ENCODE peak calls at places on chromosomes 2 and 18, in four cellular contexts. U, Q, Y and F are unnamed samples.

GRCh38 chr18:48724939-48725338 is 186.1 kb downstream of the CTIF start:
- DNase-seq in U (no peak), Q (no peak), Y (no peak), F (no peak)

GRCh38 chr2:189204322-189204941 is 24.9 kb upstream of the COL5A2 start:
- DNase-seq in U (peak), Q (peak), Y (no peak), F (peak)

GRCh38 chr2:204871246-204871953 is 326.1 kb downstream of the PARD3B start:
- DNase-seq in U (peak), Q (peak), Y (no peak), F (peak)

GRCh38 chr2:178530625-178531142 is 50.4 kb downstream of the PLEKHA3 start:
- DNase-seq in U (no peak), Q (no peak), Y (no peak), F (peak)

GRCh38 chr2:240319221-240319854 is 116.1 kb upstream of the GPC1 start:
- DNase-seq in U (peak), Q (no peak), Y (no peak), F (no peak)

GRCh38 chr18:2906522-2907458 is 60.0 kb downstream of the EMILIN2 start:
- DNase-seq in U (no peak), Q (no peak), Y (peak), F (no peak)

GRCh38 chr2:176166260-176166659 is 9.2 kb downstream of the HOXD3 start:
- DNase-seq in U (no peak), Q (no peak), Y (no peak), F (no peak)

GRCh38 chr18:77433076-77433475 is 183.4 kb downstream of the GALR1 start:
- DNase-seq in U (no peak), Q (no peak), Y (no peak), F (no peak)

GRCh38 chr18:10477863-10478260 is 23.4 kb downstream of the APCDD1 start:
- DNase-seq in U (no peak), Q (no peak), Y (no peak), F (no peak)

GRCh38 chr2:129930451-129930850 is 49.0 kb upstream of the RAB6C start:
- DNase-seq in U (no peak), Q (no peak), Y (no peak), F (no peak)

GRCh38 chr2:218010116-218010837 is 7.5 kb upstream of the TNS1 start:
- DNase-seq in U (peak), Q (peak), Y (peak), F (peak)

GRCh38 chr2:109242654-109243331 is 113.8 kb downstream of the SH3RF3 start:
- DNase-seq in U (peak), Q (peak), Y (peak), F (peak)

GRCh38 chr18:44731160-44731865 is 50.6 kb downstream of the SETBP1 start:
- DNase-seq in U (no peak), Q (no peak), Y (no peak), F (no peak)

GRCh38 chr2:142030735-142031134 is 100.1 kb downstream of the LRP1B start:
- DNase-seq in U (no peak), Q (no peak), Y (no peak), F (no peak)

GRCh38 chr2:86393521-86394490 is 47.4 kb upstream of the KDM3A start:
- DNase-seq in U (peak), Q (no peak), Y (peak), F (peak)

GRCh38 chr2:150520887-150521664 is 33.6 kb upstream of the RND3 start:
- DNase-seq in U (peak), Q (peak), Y (no peak), F (peak)

GRCh38 chr18:11987527-11987926 is 6.2 kb downstream of the IMPA2 start:
- DNase-seq in U (peak), Q (no peak), Y (no peak), F (no peak)

GRCh38 chr18:47595816-47596501 is 334.5 kb downstream of the SMAD2 start:
- DNase-seq in U (no peak), Q (no peak), Y (peak), F (peak)

GRCh38 chr2:144071461-144071860 is 448.5 kb downstream of the ZEB2 start:
- DNase-seq in U (peak), Q (peak), Y (no peak), F (peak)
- TF ChIP-seq CTCF in U (peak), Q (peak), Y (no peak), F (peak)

DNA sequence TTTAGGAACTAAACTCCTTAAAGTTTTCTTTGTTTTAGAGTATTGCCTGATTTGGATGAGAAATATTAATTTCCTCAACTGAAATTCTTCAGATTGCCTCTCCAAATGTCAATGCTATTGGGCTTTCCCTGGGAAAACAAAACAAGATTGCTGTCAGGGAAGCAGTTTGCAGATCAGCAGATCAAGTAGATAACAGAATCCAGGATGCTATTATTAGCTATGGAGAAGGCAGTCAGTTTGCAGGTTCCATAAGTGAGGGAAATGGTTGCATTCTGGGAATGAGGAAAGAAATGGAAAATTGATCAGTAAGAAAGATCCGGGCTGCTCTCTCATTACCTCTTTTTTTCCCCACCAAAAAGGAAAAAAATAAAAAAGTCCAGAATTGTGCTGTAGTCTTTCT is 11.0 kb downstream of the LINC00305 start:
- DNase-seq in U (no peak), Q (no peak), Y (no peak), F (no peak)
- TF ChIP-seq CTCF in U (no peak), Q (no peak), Y (no peak), F (no peak)

GRCh38 chr2:201680743-201681142 is 17.7 kb downstream of the MPP4 start:
- DNase-seq in U (no peak), Q (no peak), Y (no peak), F (peak)
- TF ChIP-seq CTCF in U (peak), Q (peak), Y (no peak), F (peak)

GRCh38 chr2:20651731-20652099 is 817 bp upstream of the HS1BP3 start:
- DNase-seq in U (no peak), Q (no peak), Y (no peak), F (no peak)

GRCh38 chr2:20653695-20654306 is 2.9 kb upstream of the HS1BP3 start:
- DNase-seq in U (no peak), Q (no peak), Y (no peak), F (no peak)

GRCh38 chr2:20652673-20653575 is 2.0 kb upstream of the HS1BP3 start:
- DNase-seq in U (no peak), Q (no peak), Y (no peak), F (no peak)

GRCh38 chr2:20650880-20651730 is at the start of gene HS1BP3:
- DNase-seq in U (peak), Q (peak), Y (peak), F (peak)

GRCh38 chr2:20652141-20652540 is 1.2 kb upstream of the HS1BP3 start:
- DNase-seq in U (no peak), Q (no peak), Y (no peak), F (no peak)
- TF ChIP-seq CTCF in U (no peak), Q (no peak), Y (no peak), F (no peak)

GRCh38 chr2:171491292-171491691 is 31.0 kb upstream of the CYBRD1 start:
- DNase-seq in U (peak), Q (no peak), Y (no peak), F (no peak)
- TF ChIP-seq CTCF in U (no peak), Q (no peak), Y (no peak), F (no peak)

GRCh38 chr2:40230717-40231300 is 221.1 kb downstream of the SLC8A1 start:
- DNase-seq in U (peak), Q (no peak), Y (no peak), F (peak)
- TF ChIP-seq CTCF in U (no peak), Q (no peak), Y (no peak), F (peak)

DNA sequence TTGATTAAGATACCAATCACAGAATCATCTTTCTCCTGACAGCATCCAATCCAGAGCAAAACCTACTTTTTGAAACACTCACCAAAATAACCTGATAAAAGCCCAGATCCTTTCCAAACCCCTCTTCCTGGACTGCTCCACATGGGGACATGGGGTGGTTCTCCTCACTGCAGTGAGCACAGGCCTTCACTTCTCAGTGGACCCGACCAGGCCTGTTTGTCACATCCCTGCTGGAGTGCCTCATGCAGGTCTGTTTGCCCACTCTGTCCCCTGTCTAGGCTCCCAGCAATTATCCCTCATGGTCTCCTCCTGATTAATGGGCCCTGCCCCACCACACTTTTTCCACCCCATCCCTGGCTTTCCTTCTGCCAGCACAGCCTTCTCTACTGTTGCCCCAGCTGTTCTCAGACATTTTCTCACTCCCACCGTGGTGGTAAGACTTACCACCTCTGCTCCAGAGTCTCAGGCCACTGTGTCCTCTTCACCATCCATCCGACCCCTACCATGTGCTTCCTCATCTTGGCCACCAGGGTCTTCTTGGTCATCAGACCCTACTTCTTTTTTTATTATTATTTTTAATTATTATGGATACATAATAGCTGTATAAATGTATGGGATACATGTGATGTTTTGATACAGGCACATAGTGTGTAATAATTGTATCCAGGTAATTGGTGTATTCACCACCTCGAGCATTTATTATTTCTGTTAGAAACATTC is 21.1 kb downstream of the MRPL30 start:
- DNase-seq in U (no peak), Q (no peak), Y (no peak), F (no peak)
- TF ChIP-seq CTCF in U (peak), Q (peak), Y (no peak), F (peak)

GRCh38 chr2:221100467-221101089 is 471.5 kb downstream of the EPHA4 start:
- DNase-seq in U (no peak), Q (no peak), Y (no peak), F (no peak)
- TF ChIP-seq CTCF in U (no peak), Q (peak), Y (no peak), F (peak)

DNA sequence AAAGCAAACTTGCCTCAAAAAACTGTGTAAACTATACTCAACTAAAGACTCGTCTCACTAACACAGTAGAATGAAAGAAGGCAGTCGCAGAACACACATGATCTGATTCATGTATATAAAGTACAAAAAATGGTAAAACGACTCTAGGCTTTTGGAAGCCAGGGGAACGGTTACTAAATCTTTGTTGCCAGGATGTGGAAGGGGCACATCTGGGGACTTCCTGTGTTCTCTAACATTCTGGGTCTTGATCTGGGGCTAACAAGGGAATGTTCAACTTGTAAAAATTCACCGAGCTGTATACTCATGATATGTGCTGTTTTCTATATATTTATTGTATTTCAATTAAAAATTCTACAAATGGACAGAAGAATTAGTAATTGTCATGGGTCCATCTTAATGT is 14.3 kb upstream of the C2orf80 start:
- DNase-seq in U (no peak), Q (no peak), Y (no peak), F (no peak)
- TF ChIP-seq CTCF in U (no peak), Q (no peak), Y (no peak), F (no peak)